ENCODE peak calls at places on chromosomes 16 and 17, in ten cellular contexts. H is COR-L47, U is GM06990, R is GM03348, S is AG08395, E is adipocyte, D is neuronal stem cell, T is T-helper 1 cell, O is mammary epithelial cell, K is NCI-H774. P is an unnamed sample.

GRCh38 chr17:1830288-1830687 is 483 bp downstream of the RPA1 start:
- DNase-seq in H (no peak), U (no peak), R (no peak), S (peak), E (no peak), D (peak), T (no peak), O (peak), K (no peak), P (peak)

GRCh38 chr17:77884019-77884418 is 74.5 kb upstream of the TNRC6C start:
- DNase-seq in H (peak), U (no peak), R (no peak), S (no peak), E (no peak), D (peak), T (no peak), O (no peak), K (peak), P (peak)

GRCh38 chr17:33976816-33977215 is 278.3 kb upstream of the CCL2 start:
- DNase-seq in H (no peak), U (no peak), R (no peak), S (no peak), E (no peak), D (peak), T (no peak), O (no peak), K (no peak), P (no peak)

GRCh38 chr16:4487955-4488481 is 11.8 kb downstream of the HMOX2 start:
- DNase-seq in H (no peak), U (no peak), R (peak), S (peak), E (peak), D (no peak), T (no peak), O (peak), K (peak), P (no peak)

GRCh38 chr17:74430385-74430705 is 1.5 kb upstream of the GPRC5C start:
- DNase-seq in H (no peak), U (no peak), R (no peak), S (no peak), E (no peak), D (no peak), T (no peak), O (no peak), K (no peak), P (no peak)

GRCh38 chr17:41579484-41580243 is 7.0 kb downstream of the KRT14 start:
- DNase-seq in H (peak), U (peak), R (peak), S (peak), E (peak), D (peak), T (peak), O (peak), K (peak), P (peak)

GRCh38 chr16:84369938-84370627 is 1.7 kb downstream of the ATP2C2 start:
- DNase-seq in H (no peak), U (no peak), R (no peak), S (no peak), E (no peak), D (no peak), T (no peak), O (peak), K (no peak), P (no peak)

GRCh38 chr17:41476866-41477815 is 3.8 kb downstream of the KRT35 start:
- DNase-seq in H (no peak), U (no peak), R (no peak), S (no peak), E (no peak), D (no peak), T (no peak), O (no peak), K (no peak), P (no peak)

GRCh38 chr16:71526111-71526998 is at the start of gene CHST4:
- DNase-seq in H (no peak), U (no peak), R (peak), S (peak), E (peak), D (peak), T (no peak), O (peak), K (no peak), P (no peak)

GRCh38 chr17:32348483-32348800 is 1.5 kb upstream of the ZNF207 start:
- DNase-seq in H (no peak), U (no peak), R (no peak), S (no peak), E (no peak), D (no peak), T (no peak), O (no peak), K (no peak), P (no peak)

GRCh38 chr16:89171216-89172170 is at the start of gene CDH15:
- DNase-seq in H (peak), U (peak), R (peak), S (peak), E (peak), D (peak), T (peak), O (peak), K (peak), P (peak)

GRCh38 chr17:82931696-82932060 is 91.9 kb upstream of the ZNF750 start:
- DNase-seq in H (no peak), U (no peak), R (peak), S (peak), E (peak), D (no peak), T (no peak), O (peak), K (no peak), P (no peak)

GRCh38 chr17:50009282-50009681 is 14.3 kb upstream of the DLX3 start:
- DNase-seq in H (no peak), U (no peak), R (no peak), S (no peak), E (no peak), D (no peak), T (no peak), O (no peak), K (no peak), P (no peak)

GRCh38 chr17:34620458-34620857 is 41.1 kb downstream of the TMEM132E start:
- DNase-seq in H (no peak), U (no peak), R (no peak), S (no peak), E (no peak), D (no peak), T (no peak), O (peak), K (no peak), P (no peak)

GRCh38 chr16:84955427-84955826 is 55.9 kb downstream of the ZDHHC7 start:
- DNase-seq in H (no peak), U (no peak), R (no peak), S (no peak), E (no peak), D (no peak), T (no peak), O (no peak), K (no peak), P (no peak)

GRCh38 chr17:75506888-75507287 is 8.4 kb downstream of the CASKIN2 start:
- DNase-seq in H (no peak), U (no peak), R (no peak), S (no peak), E (no peak), D (no peak), T (no peak), O (no peak), K (no peak), P (no peak)

GRCh38 chr17:38958326-38958725 is 8.9 kb downstream of the FBXO47 start:
- DNase-seq in H (no peak), U (no peak), R (peak), S (no peak), E (peak), D (no peak), T (no peak), O (no peak), K (no peak), P (no peak)

GRCh38 chr16:12141556-12141955 is 165.0 kb downstream of the SNX29 start:
- DNase-seq in H (no peak), U (no peak), R (no peak), S (no peak), E (no peak), D (no peak), T (no peak), O (no peak), K (no peak), P (no peak)

GRCh38 chr16:80974649-80975376 is 31.9 kb downstream of the CMC2 start:
- DNase-seq in H (no peak), U (no peak), R (no peak), S (no peak), E (no peak), D (no peak), T (no peak), O (no peak), K (no peak), P (no peak)

GRCh38 chr16:86074651-86075487 is 175.9 kb downstream of the IRF8 start:
- DNase-seq in H (no peak), U (no peak), R (no peak), S (no peak), E (no peak), D (peak), T (no peak), O (peak), K (no peak), P (no peak)

GRCh38 chr17:265726-266125 is 84.3 kb upstream of the DOC2B start:
- DNase-seq in H (no peak), U (no peak), R (no peak), S (no peak), E (no peak), D (no peak), T (no peak), O (no peak), K (no peak), P (no peak)

GRCh38 chr17:65556014-65556909 is 5.2 kb downstream of the AXIN2 start:
- DNase-seq in H (peak), U (peak), R (peak), S (peak), E (peak), D (peak), T (peak), O (peak), K (no peak), P (peak)